ENCODE peak calls at places on chromosomes 6 and 20, in five cellular contexts. C, X, Z, S and U are unnamed samples.

GRCh38 chr6:158026054-158026900 is 44.6 kb downstream of the SYNJ2 start:
- DNase-seq in C (peak), X (peak), Z (peak), S (peak), U (peak)

GRCh38 chr6:46490425-46491200 is 636 bp downstream of the RCAN2 start:
- DNase-seq in C (peak), X (peak), Z (peak), S (no peak), U (no peak)

GRCh38 chr6:39381535-39382140 is 59.1 kb upstream of the KCNK16 start:
- DNase-seq in C (no peak), X (no peak), Z (no peak), S (no peak), U (no peak)

GRCh38 chr6:136524936-136525413 is 25.2 kb downstream of the MAP7 start:
- DNase-seq in C (no peak), X (no peak), Z (no peak), S (no peak), U (no peak)

GRCh38 chr20:23340524-23340923 is 10.1 kb upstream of the NXT1 start:
- DNase-seq in C (no peak), X (no peak), Z (peak), S (peak), U (peak)

GRCh38 chr20:63540417-63541186 is 3.4 kb upstream of the PTK6 start:
- DNase-seq in C (no peak), X (no peak), Z (no peak), S (no peak), U (no peak)

GRCh38 chr6:54655162-54655561 is 191.4 kb upstream of the FAM83B start:
- DNase-seq in C (no peak), X (no peak), Z (no peak), S (no peak), U (no peak)

GRCh38 chr6:94463306-94463705 is 1043.9 kb upstream of the EPHA7 start:
- DNase-seq in C (no peak), X (no peak), Z (no peak), S (no peak), U (no peak)

GRCh38 chr6:11785953-11786579 is 7.5 kb upstream of the ADTRP start:
- DNase-seq in C (no peak), X (no peak), Z (peak), S (no peak), U (no peak)

GRCh38 chr6:3147914-3148757 is 9.2 kb downstream of the TUBB2A start:
- DNase-seq in C (no peak), X (no peak), Z (no peak), S (no peak), U (no peak)

DNA sequence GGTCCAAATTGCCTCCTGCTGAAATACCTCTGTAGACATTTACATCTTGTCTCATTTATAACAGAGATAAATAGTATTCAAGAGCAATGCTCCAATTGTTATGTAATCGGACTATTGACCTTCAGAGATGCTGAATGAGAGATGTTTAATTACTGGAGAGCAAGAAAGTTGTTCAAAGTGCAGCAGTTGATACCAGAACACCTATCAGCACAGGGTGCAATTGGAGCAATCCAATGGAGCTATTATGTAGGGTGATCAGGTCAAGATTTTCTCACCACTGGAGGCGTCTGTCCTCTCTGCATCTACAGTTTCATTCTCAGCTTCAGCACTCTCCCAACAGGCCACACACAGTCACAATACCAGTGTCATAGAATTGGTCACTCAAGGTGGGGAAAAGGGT is 19.5 kb upstream of the TMX4 start:
- DNase-seq in C (no peak), X (no peak), Z (no peak), S (no peak), U (no peak)
- TF ChIP-seq CTCF in C (no peak), X (no peak), Z (no peak), S (no peak), U (no peak)

GRCh38 chr6:133130863-133131262 is 110.3 kb upstream of the EYA4 start:
- DNase-seq in C (no peak), X (no peak), Z (no peak), S (peak), U (peak)

GRCh38 chr6:133132092-133132491 is 109.1 kb upstream of the EYA4 start:
- DNase-seq in C (no peak), X (no peak), Z (no peak), S (peak), U (no peak)

GRCh38 chr6:133129556-133129955 is 111.6 kb upstream of the EYA4 start:
- DNase-seq in C (no peak), X (no peak), Z (no peak), S (no peak), U (no peak)

GRCh38 chr6:133132583-133132982 is 108.6 kb upstream of the EYA4 start:
- DNase-seq in C (no peak), X (no peak), Z (no peak), S (no peak), U (no peak)

DNA sequence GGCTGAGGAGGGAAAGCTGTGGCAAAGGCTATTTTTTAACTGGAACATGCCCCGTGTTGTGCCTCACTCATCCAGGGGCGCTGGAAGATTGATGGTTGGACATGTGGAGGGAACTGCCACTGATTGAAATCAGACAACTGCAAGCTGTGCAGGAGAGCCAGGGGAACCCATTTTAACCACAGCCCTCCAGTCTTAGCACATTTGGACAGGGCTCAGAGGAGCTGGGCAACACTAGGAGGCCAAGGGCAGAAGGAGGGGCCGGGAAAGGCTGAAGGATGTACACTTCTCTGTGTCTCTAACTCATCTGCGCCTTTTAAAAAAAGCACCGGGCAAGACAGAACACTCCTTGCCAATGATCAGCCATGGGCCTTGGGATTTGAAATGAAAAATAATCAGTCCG is 109.5 kb upstream of the EYA4 start:
- DNase-seq in C (no peak), X (no peak), Z (no peak), S (no peak), U (no peak)
- TF ChIP-seq CTCF in C (no peak), X (no peak), Z (no peak), S (no peak), U (no peak)

GRCh38 chr20:35144694-35145093 is 2.4 kb downstream of the EDEM2 start:
- DNase-seq in C (no peak), X (peak), Z (peak), S (no peak), U (no peak)

GRCh38 chr20:35146299-35146921 is 726 bp downstream of the EDEM2 start:
- DNase-seq in C (no peak), X (no peak), Z (no peak), S (no peak), U (peak)

GRCh38 chr20:35151739-35152138 is 4.6 kb upstream of the EDEM2 start:
- DNase-seq in C (no peak), X (no peak), Z (no peak), S (no peak), U (peak)

GRCh38 chr20:35145141-35145564 is 2.0 kb downstream of the EDEM2 start:
- DNase-seq in C (no peak), X (peak), Z (peak), S (peak), U (peak)

GRCh38 chr20:35146922-35147574 is at the start of gene EDEM2:
- DNase-seq in C (peak), X (peak), Z (peak), S (peak), U (peak)
- TF ChIP-seq CTCF in C (no peak), X (no peak), Z (no peak), S (no peak), U (peak)

GRCh38 chr6:110178626-110179405 is 654 bp downstream of the WASF1 start:
- DNase-seq in C (peak), X (peak), Z (peak), S (peak), U (peak)
- TF ChIP-seq CTCF in C (no peak), X (peak), Z (peak), S (peak), U (peak)

DNA sequence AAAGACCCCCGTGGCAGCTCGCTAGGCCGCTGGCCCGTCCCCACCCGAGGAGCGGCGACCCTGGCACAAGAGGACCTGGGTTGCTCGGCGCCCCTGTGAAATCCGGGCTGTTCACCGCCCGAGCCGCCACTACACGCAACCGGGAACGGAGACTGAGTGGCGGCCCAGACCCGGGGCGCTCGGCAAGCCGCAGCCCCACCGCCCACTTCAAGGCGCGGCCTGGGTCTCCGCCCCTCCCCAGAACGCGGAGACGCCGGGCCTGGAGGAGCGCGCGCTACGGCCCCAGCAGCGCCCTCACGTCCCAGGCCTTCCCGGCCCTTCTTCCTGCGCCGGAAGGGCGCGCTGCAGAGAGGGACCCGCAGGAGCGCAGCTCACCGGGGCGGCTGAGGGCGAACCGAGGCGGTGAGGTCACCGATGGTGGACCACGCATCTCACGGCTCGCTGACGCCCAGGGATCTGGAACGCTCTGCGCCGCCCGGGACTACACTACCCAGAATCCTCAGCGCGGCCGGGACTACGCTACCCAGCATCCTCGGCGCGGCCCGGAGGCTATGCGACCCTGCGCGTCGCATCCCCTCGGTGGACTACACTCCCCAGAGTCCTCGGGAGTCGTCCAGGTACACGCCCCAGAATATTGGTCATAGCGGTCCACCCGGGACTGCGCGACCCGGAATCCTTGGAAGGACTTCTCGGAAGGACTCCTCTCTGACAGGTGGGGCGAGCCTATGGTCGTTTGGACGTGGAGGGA is at the start of gene ZNF337:
- DNase-seq in C (peak), X (peak), Z (peak), S (peak), U (peak)
- TF ChIP-seq CTCF in C (no peak), X (no peak), Z (peak), S (peak), U (no peak)

GRCh38 chr20:43194187-43194586 is 4.5 kb upstream of the PTPRT start:
- DNase-seq in C (no peak), X (no peak), Z (no peak), S (no peak), U (no peak)

GRCh38 chr20:43190332-43190953 is 737 bp upstream of the PTPRT start:
- DNase-seq in C (no peak), X (no peak), Z (no peak), S (no peak), U (no peak)

GRCh38 chr20:43191143-43191542 is 1.4 kb upstream of the PTPRT start:
- DNase-seq in C (no peak), X (no peak), Z (no peak), S (no peak), U (no peak)

GRCh38 chr20:43193443-43193842 is 3.7 kb upstream of the PTPRT start:
- DNase-seq in C (no peak), X (no peak), Z (no peak), S (no peak), U (no peak)

GRCh38 chr20:43191946-43192847 is 2.5 kb upstream of the PTPRT start:
- DNase-seq in C (no peak), X (no peak), Z (peak), S (no peak), U (no peak)
- TF ChIP-seq CTCF in C (no peak), X (no peak), Z (peak), S (no peak), U (peak)

GRCh38 chr6:968791-969190 is 275.9 kb upstream of the EXOC2 start:
- DNase-seq in C (no peak), X (no peak), Z (no peak), S (no peak), U (no peak)
- TF ChIP-seq CTCF in C (no peak), X (no peak), Z (no peak), S (no peak), U (no peak)

DNA sequence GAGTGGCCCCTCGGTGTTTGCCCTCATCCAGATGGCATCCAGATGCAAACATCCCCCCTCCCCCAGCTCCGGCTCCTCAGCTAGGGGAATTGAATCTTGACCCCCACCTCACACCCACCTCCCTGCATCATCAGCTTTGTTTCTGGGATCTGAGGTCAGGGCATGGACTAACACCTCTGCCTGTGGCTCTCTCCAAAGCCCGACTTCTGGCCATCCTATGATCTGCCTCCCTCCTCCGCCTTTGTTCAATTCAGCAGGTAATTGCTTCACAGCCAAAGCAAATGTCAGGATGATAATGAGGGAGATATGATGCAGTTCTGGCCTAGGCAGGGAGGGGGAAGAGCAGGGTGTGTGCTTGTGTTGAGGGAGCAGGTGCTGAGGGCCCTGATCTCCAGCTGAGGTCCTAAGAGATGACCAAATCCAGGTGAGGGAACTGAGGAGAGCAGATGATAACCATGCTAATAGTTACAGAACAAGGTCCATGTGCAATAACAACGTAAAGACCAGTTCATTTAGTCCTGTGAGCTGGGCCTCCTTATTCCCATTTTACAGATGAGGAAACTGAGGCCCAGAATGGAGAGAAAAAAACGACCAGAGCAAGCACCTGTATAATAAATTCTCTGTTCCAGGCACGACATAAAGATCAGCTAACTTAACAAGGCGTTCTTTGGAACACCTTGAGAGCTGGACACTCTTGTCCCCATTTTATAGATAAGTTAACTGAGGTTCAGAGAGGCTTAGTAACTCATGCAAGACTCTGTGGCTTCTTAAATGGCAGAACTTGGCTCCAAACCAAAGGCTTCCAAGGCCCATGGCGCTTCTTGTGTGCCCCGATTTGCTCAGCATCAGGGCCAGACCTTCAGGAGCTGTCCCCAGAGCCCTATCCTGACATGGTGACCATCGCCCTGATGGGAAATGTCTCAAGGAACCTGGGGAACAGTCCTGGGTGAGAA is 141.9 kb downstream of the VEGFA start:
- DNase-seq in C (no peak), X (no peak), Z (no peak), S (no peak), U (no peak)
- TF ChIP-seq CTCF in C (no peak), X (no peak), Z (no peak), S (no peak), U (no peak)

GRCh38 chr6:13420269-13420668 is 67.1 kb downstream of the GFOD1 start:
- DNase-seq in C (no peak), X (no peak), Z (no peak), S (no peak), U (peak)

GRCh38 chr6:13425270-13425905 is 62.0 kb downstream of the GFOD1 start:
- DNase-seq in C (no peak), X (no peak), Z (no peak), S (no peak), U (no peak)

GRCh38 chr6:13421425-13422057 is 65.9 kb downstream of the GFOD1 start:
- DNase-seq in C (no peak), X (no peak), Z (no peak), S (peak), U (no peak)

GRCh38 chr6:13423292-13423691 is 64.1 kb downstream of the GFOD1 start:
- DNase-seq in C (no peak), X (no peak), Z (no peak), S (no peak), U (no peak)

GRCh38 chr6:13422601-13423247 is 64.7 kb downstream of the GFOD1 start:
- DNase-seq in C (no peak), X (no peak), Z (no peak), S (peak), U (no peak)
- TF ChIP-seq CTCF in C (no peak), X (no peak), Z (no peak), S (no peak), U (no peak)

GRCh38 chr20:16280219-16280618 is 293.0 kb downstream of the KIF16B start:
- DNase-seq in C (no peak), X (no peak), Z (no peak), S (no peak), U (no peak)

GRCh38 chr20:16284385-16285100 is 288.7 kb downstream of the KIF16B start:
- DNase-seq in C (no peak), X (no peak), Z (no peak), S (no peak), U (no peak)

GRCh38 chr20:16283307-16283706 is 289.9 kb downstream of the KIF16B start:
- DNase-seq in C (no peak), X (no peak), Z (no peak), S (no peak), U (no peak)

GRCh38 chr20:16283978-16284377 is 289.3 kb downstream of the KIF16B start:
- DNase-seq in C (no peak), X (no peak), Z (no peak), S (no peak), U (no peak)

DNA sequence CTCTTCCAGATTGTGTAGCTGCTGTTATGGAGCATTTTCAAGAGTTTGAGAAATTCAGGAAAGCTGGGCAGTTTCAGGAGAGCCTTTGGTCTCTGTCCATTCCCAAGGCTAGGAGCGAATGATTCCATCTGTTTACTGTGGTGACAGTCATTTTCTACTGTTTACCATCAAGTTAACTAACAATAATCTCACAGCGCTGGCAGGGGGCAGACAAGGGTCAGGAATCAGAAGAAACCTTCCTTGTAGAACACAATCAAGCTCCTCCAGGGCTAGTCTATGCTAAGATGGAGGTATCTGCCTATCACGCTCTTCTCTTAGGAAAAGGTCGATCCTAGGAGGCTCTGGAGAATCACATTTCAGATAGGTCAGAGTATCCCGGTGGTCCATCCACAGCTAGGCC is 293.9 kb downstream of the KIF16B start:
- DNase-seq in C (no peak), X (no peak), Z (no peak), S (no peak), U (no peak)
- TF ChIP-seq CTCF in C (no peak), X (no peak), Z (peak), S (no peak), U (no peak)